ENCODE peak calls at places on chromosomes 16 and 17, in six cellular contexts. R is prostate gland, P is heart left ventricle, W is astrocyte of the spinal cord, V is HAP-1, Y is gastrocnemius medialis. H is an unnamed sample.

GRCh38 chr16:180921-181667 is 835 bp downstream of the HBQ1 start:
- DNase-seq in R (peak), P (peak), W (peak), V (peak), Y (peak), H (peak)

GRCh38 chr16:82345318-82345717 is 175.3 kb upstream of the MPHOSPH6 start:
- DNase-seq in R (no peak), P (no peak), W (no peak), V (no peak), Y (no peak), H (no peak)

GRCh38 chr17:28756025-28756804 is 12.4 kb downstream of the TRAF4 start:
- DNase-seq in R (no peak), P (no peak), W (no peak), V (no peak), Y (no peak), H (no peak)

GRCh38 chr16:27617678-27618077 is 67.7 kb downstream of the KATNIP start:
- DNase-seq in R (no peak), P (no peak), W (no peak), V (no peak), Y (no peak), H (no peak)

GRCh38 chr17:7912927-7913524 is 3.1 kb downstream of the RNF227 start:
- DNase-seq in R (peak), P (no peak), W (peak), V (peak), Y (no peak), H (peak)

GRCh38 chr17:16662936-16663335 is 9.3 kb upstream of the ZNF624 start:
- DNase-seq in R (no peak), P (no peak), W (no peak), V (no peak), Y (no peak), H (no peak)

GRCh38 chr16:84735846-84736586 is 36.2 kb downstream of the USP10 start:
- DNase-seq in R (peak), P (peak), W (no peak), V (peak), Y (no peak), H (no peak)

GRCh38 chr16:54931041-54931756 is 534 bp downstream of the IRX5 start:
- DNase-seq in R (no peak), P (peak), W (peak), V (peak), Y (no peak), H (no peak)

GRCh38 chr16:49575352-49576172 is 202.0 kb downstream of the C16orf78 start:
- DNase-seq in R (no peak), P (peak), W (no peak), V (no peak), Y (no peak), H (no peak)

GRCh38 chr17:18246880-18247612 is 11.5 kb downstream of the FLII start:
- DNase-seq in R (peak), P (peak), W (no peak), V (peak), Y (no peak), H (no peak)

GRCh38 chr16:75908301-75908700 is 182.0 kb upstream of the CPHXL start:
- DNase-seq in R (no peak), P (no peak), W (no peak), V (no peak), Y (no peak), H (no peak)

GRCh38 chr17:31004160-31004559 is 33.3 kb downstream of the RNF135 start:
- DNase-seq in R (no peak), P (no peak), W (no peak), V (no peak), Y (no peak), H (no peak)

GRCh38 chr17:30886187-30886586 is 19.9 kb downstream of the TEFM start:
- DNase-seq in R (no peak), P (no peak), W (no peak), V (no peak), Y (no peak), H (no peak)

GRCh38 chr16:89555780-89556179 is 4.7 kb upstream of the RPL13 start:
- DNase-seq in R (no peak), P (no peak), W (no peak), V (no peak), Y (no peak), H (no peak)

GRCh38 chr16:1674751-1675664 is 3.1 kb upstream of the JPT2 start:
- DNase-seq in R (no peak), P (no peak), W (peak), V (no peak), Y (no peak), H (no peak)

GRCh38 chr17:10471853-10472252 is 2.5 kb upstream of the MYH4 start:
- DNase-seq in R (no peak), P (no peak), W (no peak), V (no peak), Y (no peak), H (no peak)

GRCh38 chr17:60823520-60823919 is 145.9 kb downstream of the BCAS3 start:
- DNase-seq in R (no peak), P (no peak), W (no peak), V (no peak), Y (no peak), H (no peak)

GRCh38 chr17:18953231-18953728 is 1.3 kb downstream of the SLC5A10 start:
- DNase-seq in R (no peak), P (no peak), W (no peak), V (no peak), Y (no peak), H (no peak)

GRCh38 chr16:51553910-51554309 is 402.8 kb upstream of the SALL1 start:
- DNase-seq in R (no peak), P (no peak), W (no peak), V (no peak), Y (no peak), H (no peak)

GRCh38 chr16:59192551-59193199 is 458.6 kb upstream of the GOT2 start:
- DNase-seq in R (no peak), P (no peak), W (peak), V (peak), Y (no peak), H (no peak)

GRCh38 chr17:31415004-31415454 is 23.6 kb downstream of the RAB11FIP4 start:
- DNase-seq in R (no peak), P (peak), W (no peak), V (no peak), Y (no peak), H (no peak)

GRCh38 chr17:71208111-71208704 is 912.6 kb upstream of the SOX9 start:
- DNase-seq in R (peak), P (no peak), W (peak), V (no peak), Y (no peak), H (no peak)

GRCh38 chr16:84720180-84720579 is 20.4 kb downstream of the USP10 start:
- DNase-seq in R (no peak), P (no peak), W (peak), V (no peak), Y (no peak), H (peak)

GRCh38 chr17:63434951-63435571 is 11.0 kb downstream of the CYB561 start:
- DNase-seq in R (peak), P (peak), W (peak), V (peak), Y (no peak), H (no peak)

GRCh38 chr16:81445143-81445922 is 725 bp downstream of the CMIP start:
- DNase-seq in R (no peak), P (no peak), W (peak), V (peak), Y (no peak), H (no peak)

GRCh38 chr17:77485089-77485833 is 344.5 kb downstream of the SEC14L1 start:
- DNase-seq in R (no peak), P (no peak), W (no peak), V (no peak), Y (no peak), H (no peak)

GRCh38 chr16:57999366-57999970 is 1.0 kb downstream of the ZNF319 start:
- DNase-seq in R (no peak), P (no peak), W (peak), V (peak), Y (no peak), H (no peak)

GRCh38 chr16:12228607-12229499 is 252.3 kb downstream of the SNX29 start:
- DNase-seq in R (peak), P (peak), W (peak), V (peak), Y (no peak), H (peak)

GRCh38 chr16:21720533-21720932 is 56.8 kb downstream of the OTOA start:
- DNase-seq in R (no peak), P (no peak), W (no peak), V (no peak), Y (no peak), H (no peak)

GRCh38 chr17:77528516-77529327 is 388.0 kb downstream of the SEC14L1 start:
- DNase-seq in R (no peak), P (no peak), W (no peak), V (peak), Y (no peak), H (no peak)

GRCh38 chr16:4298761-4299522 is 16.9 kb upstream of the GLIS2 start:
- DNase-seq in R (peak), P (peak), W (peak), V (peak), Y (no peak), H (no peak)

GRCh38 chr17:21551081-21551881 is 141.0 kb upstream of the KCNJ18 start:
- DNase-seq in R (peak), P (peak), W (peak), V (peak), Y (peak), H (peak)

GRCh38 chr16:70696952-70697600 is 11.2 kb upstream of the MTSS2 start:
- DNase-seq in R (peak), P (no peak), W (no peak), V (no peak), Y (no peak), H (no peak)

GRCh38 chr16:47461598-47462266 is 601 bp downstream of the PHKB start:
- DNase-seq in R (peak), P (no peak), W (peak), V (peak), Y (peak), H (no peak)

GRCh38 chr16:24539850-24540484 is 601 bp downstream of the RBBP6 start:
- DNase-seq in R (peak), P (peak), W (no peak), V (peak), Y (no peak), H (no peak)

GRCh38 chr17:73625006-73625405 is 19.2 kb downstream of the SDK2 start:
- DNase-seq in R (peak), P (no peak), W (no peak), V (no peak), Y (no peak), H (no peak)
- H3K4me3 ChIP-seq in R (no peak), P (no peak), W (no peak), V (no peak), Y (no peak), H (no peak)

DNA sequence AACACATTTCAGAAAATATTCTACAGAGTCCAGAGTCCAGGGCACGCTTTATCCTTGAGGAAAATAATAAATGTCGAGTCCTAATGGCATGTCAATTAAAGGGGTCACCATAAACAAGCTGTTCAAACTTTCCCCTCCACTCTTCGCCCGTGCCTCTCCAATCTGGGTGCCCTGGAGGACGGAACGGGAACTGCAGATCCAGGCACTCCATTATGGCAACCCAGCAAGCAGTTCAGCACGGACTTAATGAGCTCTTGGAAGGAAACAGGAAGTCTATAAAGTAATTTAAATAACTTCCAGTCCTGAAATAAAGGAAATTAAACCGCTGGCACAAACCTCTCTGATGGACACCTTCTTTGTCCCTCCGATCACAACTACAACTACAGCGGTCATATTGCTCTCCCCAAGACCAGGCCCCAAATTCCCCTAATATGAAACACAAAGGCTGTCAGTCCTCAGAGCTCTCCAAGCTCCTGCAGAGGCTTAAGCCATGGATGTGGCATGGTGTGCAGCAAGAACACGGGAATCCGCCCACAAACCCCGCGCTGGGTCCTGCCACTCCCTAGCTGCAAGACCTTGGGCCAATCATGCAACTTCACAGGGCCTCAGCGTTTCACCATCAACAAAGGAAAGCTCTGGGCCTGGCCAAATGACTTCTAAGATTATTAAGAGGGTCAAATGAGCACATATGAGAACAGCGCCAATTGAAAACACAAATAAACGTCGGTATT is 52.6 kb downstream of the ZFHX3 start:
- DNase-seq in R (no peak), P (no peak), W (no peak), V (peak), Y (no peak), H (no peak)
- H3K4me3 ChIP-seq in R (no peak), P (no peak), W (no peak), V (no peak), Y (no peak), H (no peak)

GRCh38 chr16:77962689-77963088 is 59.7 kb upstream of the CLEC3A start:
- DNase-seq in R (no peak), P (no peak), W (no peak), V (no peak), Y (no peak), H (no peak)

GRCh38 chr16:77961811-77962210 is 60.5 kb upstream of the CLEC3A start:
- DNase-seq in R (no peak), P (no peak), W (peak), V (no peak), Y (no peak), H (no peak)

GRCh38 chr16:77963185-77964044 is 58.9 kb upstream of the CLEC3A start:
- DNase-seq in R (no peak), P (no peak), W (no peak), V (no peak), Y (no peak), H (no peak)

GRCh38 chr16:77956231-77956630 is 66.1 kb upstream of the CLEC3A start:
- DNase-seq in R (no peak), P (no peak), W (no peak), V (no peak), Y (no peak), H (no peak)

GRCh38 chr16:77960771-77961170 is 61.6 kb upstream of the CLEC3A start:
- DNase-seq in R (no peak), P (no peak), W (no peak), V (no peak), Y (no peak), H (no peak)
- H3K4me3 ChIP-seq in R (no peak), P (no peak), W (no peak), V (no peak), Y (no peak), H (no peak)

DNA sequence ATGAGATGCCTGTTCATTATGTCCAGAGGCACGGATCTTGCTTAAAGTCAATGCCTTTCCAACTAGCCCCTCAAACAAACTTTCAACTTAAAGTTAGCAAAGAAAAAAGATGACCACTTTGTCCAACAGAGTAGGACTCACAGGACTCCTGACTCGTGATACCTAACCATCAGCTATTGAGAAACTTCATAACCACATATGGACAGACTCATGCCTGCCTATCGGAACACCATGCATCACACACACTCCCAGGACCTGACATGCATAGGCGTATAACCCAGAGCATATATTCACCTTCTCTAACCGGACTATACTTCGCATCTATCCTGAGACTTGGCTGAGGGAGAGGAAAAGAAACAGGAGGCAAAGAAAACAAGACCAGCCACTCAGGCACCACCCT is 2.3 kb downstream of the PIP4K2B start:
- DNase-seq in R (no peak), P (no peak), W (no peak), V (no peak), Y (peak), H (no peak)
- H3K4me3 ChIP-seq in R (peak), P (peak), W (peak), V (no peak), Y (peak), H (peak)

GRCh38 chr16:67459066-67459857 is 21.7 kb downstream of the ATP6V0D1 start:
- DNase-seq in R (peak), P (peak), W (no peak), V (no peak), Y (peak), H (no peak)
- H3K4me3 ChIP-seq in R (no peak), P (no peak), W (no peak), V (no peak), Y (no peak), H (no peak)

DNA sequence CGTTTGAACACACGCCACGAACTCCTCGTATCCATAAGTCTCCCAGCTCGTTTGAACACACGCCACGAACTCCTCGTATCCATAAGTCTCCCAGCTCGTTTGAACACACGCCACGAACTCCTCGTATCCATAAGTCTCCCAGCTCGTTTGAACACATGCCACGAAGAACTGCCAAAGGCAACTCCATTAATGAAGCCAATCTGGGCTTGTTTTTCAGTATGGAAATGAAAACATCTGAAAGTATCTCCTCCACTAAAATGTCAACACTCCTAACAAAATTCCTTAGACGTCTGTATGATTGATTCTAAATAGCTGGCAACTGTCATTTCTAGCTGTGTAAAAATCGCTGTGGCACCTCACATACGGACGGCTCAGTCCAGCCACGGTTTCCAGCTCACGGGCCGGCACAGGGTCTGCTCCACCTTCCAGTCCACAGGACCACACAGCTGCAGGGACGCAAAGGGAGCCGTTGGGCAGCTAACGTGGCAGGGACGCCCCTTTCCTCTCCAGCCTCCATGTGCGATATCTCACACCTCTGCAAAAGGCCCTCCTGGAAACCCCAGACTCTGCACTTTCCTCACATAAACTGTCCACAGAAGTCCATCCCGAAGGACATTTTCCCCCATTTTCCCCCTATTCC is 67.1 kb upstream of the METRNL start:
- DNase-seq in R (no peak), P (no peak), W (no peak), V (no peak), Y (no peak), H (no peak)
- H3K4me3 ChIP-seq in R (no peak), P (no peak), W (no peak), V (no peak), Y (no peak), H (no peak)

GRCh38 chr17:78734841-78735641 is 47.0 kb downstream of the CYTH1 start:
- DNase-seq in R (no peak), P (no peak), W (no peak), V (no peak), Y (no peak), H (no peak)
- H3K4me3 ChIP-seq in R (peak), P (peak), W (no peak), V (no peak), Y (peak), H (no peak)

GRCh38 chr17:67577429-67577828 is 140.3 kb upstream of the NOL11 start:
- DNase-seq in R (no peak), P (no peak), W (no peak), V (no peak), Y (no peak), H (no peak)
- H3K4me3 ChIP-seq in R (no peak), P (no peak), W (no peak), V (no peak), Y (no peak), H (no peak)

GRCh38 chr17:68048996-68049395 is 13.5 kb downstream of the KPNA2 start:
- DNase-seq in R (no peak), P (no peak), W (peak), V (peak), Y (no peak), H (no peak)

GRCh38 chr17:68057531-68057952 is 22.0 kb downstream of the KPNA2 start:
- DNase-seq in R (no peak), P (no peak), W (peak), V (peak), Y (no peak), H (no peak)

GRCh38 chr17:68053237-68054030 is 17.9 kb downstream of the KPNA2 start:
- DNase-seq in R (no peak), P (peak), W (peak), V (no peak), Y (no peak), H (peak)

GRCh38 chr17:68052810-68053209 is 17.3 kb downstream of the KPNA2 start:
- DNase-seq in R (no peak), P (no peak), W (no peak), V (no peak), Y (no peak), H (no peak)

DNA sequence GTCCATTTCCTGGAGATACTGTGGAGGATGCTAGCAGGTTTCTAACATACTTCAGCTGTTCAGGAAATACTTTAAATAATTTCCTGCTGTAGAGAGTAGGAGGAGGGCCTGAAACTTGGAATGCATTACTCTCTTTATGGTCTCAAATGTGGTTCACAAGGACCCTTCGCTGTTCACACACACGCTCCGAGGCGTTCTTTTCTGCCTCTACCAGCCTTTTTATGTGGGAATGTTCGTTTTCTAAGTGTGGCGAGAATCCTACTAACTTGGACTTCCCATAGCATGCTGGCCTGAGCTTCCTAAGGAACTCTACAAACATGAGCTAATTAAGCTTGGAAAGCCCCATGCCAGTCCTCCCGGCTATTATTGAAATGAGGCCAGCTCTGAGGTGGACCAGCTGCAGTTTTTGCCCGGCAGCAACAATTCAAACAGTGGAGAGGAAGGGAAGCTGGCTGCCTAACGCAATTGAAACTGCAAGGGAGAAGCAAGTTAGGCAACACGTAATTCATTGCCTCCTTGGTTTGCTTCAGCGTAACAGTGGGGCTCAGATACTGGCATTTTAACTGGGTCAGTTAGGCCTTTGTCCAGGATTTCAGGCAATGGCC is 18.9 kb downstream of the KPNA2 start:
- DNase-seq in R (no peak), P (peak), W (peak), V (no peak), Y (no peak), H (peak)
- H3K4me3 ChIP-seq in R (no peak), P (no peak), W (no peak), V (no peak), Y (no peak), H (no peak)

H was measured in astrocyte of the cerebellum.